ENCODE peak calls at places on chromosomes 6 and 20, in ten cellular contexts. L is upper lobe of right lung, A is GM23338, J is substantia nigra, O is heart left ventricle, V is RWPE1, H is left ventricle myocardium inferior, Y is GM12878, C is left lung, R is uterus. Z is an unnamed sample.

GRCh38 chr6:34341481-34341971 is 50.9 kb downstream of the NUDT3 start:
- DNase-seq in A (no peak), C (no peak), O (no peak), H (no peak), J (no peak), Y (no peak), L (no peak), V (peak), R (peak), Z (no peak)

GRCh38 chr6:161316531-161316930 is 42.7 kb upstream of the AGPAT4 start:
- DNase-seq in A (no peak), C (no peak), R (no peak), L (no peak), J (no peak), V (no peak), H (no peak), O (no peak), Y (no peak), Z (no peak)

GRCh38 chr6:28653876-28654275 is 128.2 kb downstream of the GPX5 start:
- DNase-seq in A (no peak), O (no peak), C (no peak), L (no peak), R (no peak), Y (no peak), H (no peak), J (no peak), V (no peak), Z (no peak)

GRCh38 chr6:141174932-141175331 is 957.8 kb upstream of the GJE1 start:
- DNase-seq in Y (no peak), R (no peak), J (no peak), V (no peak), L (no peak), O (no peak), C (no peak), A (no peak), H (no peak), Z (no peak)

GRCh38 chr6:85482206-85483040 is 32.5 kb downstream of the NT5E start:
- DNase-seq in O (no peak), H (no peak), C (no peak), V (no peak), J (no peak), A (no peak), L (no peak), R (peak), Y (no peak), Z (no peak)

GRCh38 chr6:161549977-161550655 is 276.3 kb upstream of the AGPAT4 start:
- DNase-seq in Y (no peak), J (no peak), A (peak), C (no peak), R (no peak), L (no peak), H (no peak), V (peak), O (no peak), Z (no peak)

GRCh38 chr6:134254118-134254517 is 63.8 kb downstream of the SGK1 start:
- DNase-seq in Y (no peak), R (no peak), V (no peak), J (no peak), H (no peak), C (no peak), A (no peak), O (no peak), L (no peak), Z (no peak)

GRCh38 chr6:117280922-117281321 is 15.6 kb downstream of the VGLL2 start:
- DNase-seq in A (peak), O (no peak), L (no peak), H (no peak), V (no peak), J (no peak), C (no peak), R (no peak), Y (no peak), Z (no peak)

GRCh38 chr6:125529061-125529460 is 220.4 kb upstream of the HEY2 start:
- DNase-seq in A (peak), R (no peak), C (no peak), J (no peak), L (no peak), V (no peak), H (no peak), O (no peak), Y (no peak), Z (no peak)

GRCh38 chr20:47125553-47126373 is 230.7 kb downstream of the ZMYND8 start:
- DNase-seq in V (peak), H (peak), O (no peak), J (no peak), R (no peak), C (no peak), Y (no peak), A (peak), L (no peak), Z (no peak)

GRCh38 chr6:37702314-37702713 is 4.6 kb upstream of the MDGA1 start:
- DNase-seq in V (no peak), Y (no peak), H (no peak), A (no peak), L (no peak), O (no peak), C (no peak), R (no peak), J (no peak), Z (no peak)

GRCh38 chr6:80454197-80454596 is 347.7 kb downstream of the BCKDHB start:
- DNase-seq in H (no peak), R (no peak), A (no peak), J (no peak), Y (peak), C (no peak), V (peak), L (no peak), O (no peak), Z (no peak)

GRCh38 chr6:149499066-149499465 is 14.3 kb upstream of the ZC3H12D start:
- DNase-seq in L (no peak), Y (no peak), C (no peak), H (no peak), O (no peak), R (no peak), V (peak), J (no peak), A (no peak), Z (no peak)

GRCh38 chr6:26195924-26196845 is 109.0 kb downstream of the HFE start:
- DNase-seq in Y (no peak), H (no peak), O (no peak), L (no peak), C (no peak), A (no peak), R (no peak), V (no peak), J (no peak), Z (no peak)

GRCh38 chr6:169070506-169071176 is 183.0 kb downstream of the THBS2 start:
- DNase-seq in C (peak), L (no peak), O (peak), Y (no peak), V (peak), A (no peak), H (peak), J (no peak), R (peak), Z (no peak)

GRCh38 chr6:49713346-49713745 is at the start of gene CRISP2:
- DNase-seq in R (no peak), O (no peak), L (no peak), J (no peak), A (peak), V (no peak), C (no peak), H (no peak), Y (no peak), Z (no peak)

GRCh38 chr6:52384145-52384766 is 22.3 kb downstream of the PAQR8 start:
- DNase-seq in L (no peak), V (no peak), A (no peak), R (no peak), Y (no peak), O (no peak), C (no peak), J (no peak), H (no peak), Z (no peak)

DNA sequence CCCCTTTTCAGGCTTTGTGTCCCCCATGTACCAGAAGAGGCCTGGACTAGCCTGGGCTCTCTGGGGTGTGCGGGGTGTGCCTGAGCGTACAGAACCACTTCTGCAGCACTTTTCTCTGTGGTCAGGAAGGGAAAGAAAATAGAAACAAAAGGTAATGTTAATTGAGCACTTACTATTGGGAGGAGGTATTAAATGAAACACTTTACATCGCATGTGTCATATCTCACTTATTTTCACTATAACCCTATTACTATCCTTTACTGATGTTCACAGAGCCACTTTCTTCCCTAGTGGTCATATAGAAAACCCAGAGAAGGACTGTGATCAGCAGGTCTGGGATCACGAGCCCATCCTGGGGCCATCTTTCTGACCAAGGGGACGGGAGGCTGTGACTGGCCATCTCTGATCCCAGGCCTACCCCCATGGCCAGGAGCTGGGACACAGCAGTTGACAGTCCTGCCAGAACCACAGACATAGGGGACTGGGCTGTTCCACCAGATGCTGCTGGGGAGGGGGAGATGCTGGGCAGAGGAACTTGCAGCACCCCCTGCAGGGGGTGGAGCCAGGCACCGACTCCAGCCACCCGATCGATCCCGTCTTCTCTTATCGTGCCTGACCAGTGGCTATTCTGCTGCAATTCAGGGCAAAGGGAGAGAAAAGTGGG is 107.6 kb downstream of the VEGFA start:
- DNase-seq in L (no peak), C (no peak), A (peak), J (no peak), V (no peak), R (no peak), O (peak), H (no peak), Y (no peak), Z (no peak)
- H3K27ac ChIP-seq in L (no peak), C (no peak), A (no peak), J (no peak), V (no peak), R (no peak), O (no peak), H (no peak), Y (no peak), Z (no peak)

GRCh38 chr6:2875840-2876207 is 27.3 kb downstream of the SERPINB9 start:
- DNase-seq in V (no peak), J (no peak), O (peak), L (peak), Y (no peak), C (no peak), H (peak), A (peak), R (no peak), Z (no peak)
- H3K27ac ChIP-seq in V (peak), J (peak), O (peak), L (peak), Y (peak), C (peak), H (peak), A (no peak), R (peak), Z (peak)

GRCh38 chr20:4511776-4512175 is 209.9 kb upstream of the PRND start:
- DNase-seq in O (no peak), J (no peak), R (no peak), C (no peak), Y (no peak), A (no peak), V (no peak), H (no peak), L (no peak), Z (no peak)
- H3K27ac ChIP-seq in O (no peak), J (no peak), R (no peak), C (no peak), Y (no peak), A (no peak), V (no peak), H (no peak), L (no peak), Z (no peak)

GRCh38 chr6:122564230-122564629 is 46.0 kb upstream of the PKIB start:
- DNase-seq in R (no peak), C (no peak), Y (no peak), L (no peak), J (no peak), H (no peak), A (no peak), O (no peak), V (no peak), Z (no peak)
- H3K27ac ChIP-seq in R (no peak), C (no peak), Y (no peak), L (no peak), J (no peak), H (no peak), A (no peak), O (no peak), V (no peak), Z (no peak)

DNA sequence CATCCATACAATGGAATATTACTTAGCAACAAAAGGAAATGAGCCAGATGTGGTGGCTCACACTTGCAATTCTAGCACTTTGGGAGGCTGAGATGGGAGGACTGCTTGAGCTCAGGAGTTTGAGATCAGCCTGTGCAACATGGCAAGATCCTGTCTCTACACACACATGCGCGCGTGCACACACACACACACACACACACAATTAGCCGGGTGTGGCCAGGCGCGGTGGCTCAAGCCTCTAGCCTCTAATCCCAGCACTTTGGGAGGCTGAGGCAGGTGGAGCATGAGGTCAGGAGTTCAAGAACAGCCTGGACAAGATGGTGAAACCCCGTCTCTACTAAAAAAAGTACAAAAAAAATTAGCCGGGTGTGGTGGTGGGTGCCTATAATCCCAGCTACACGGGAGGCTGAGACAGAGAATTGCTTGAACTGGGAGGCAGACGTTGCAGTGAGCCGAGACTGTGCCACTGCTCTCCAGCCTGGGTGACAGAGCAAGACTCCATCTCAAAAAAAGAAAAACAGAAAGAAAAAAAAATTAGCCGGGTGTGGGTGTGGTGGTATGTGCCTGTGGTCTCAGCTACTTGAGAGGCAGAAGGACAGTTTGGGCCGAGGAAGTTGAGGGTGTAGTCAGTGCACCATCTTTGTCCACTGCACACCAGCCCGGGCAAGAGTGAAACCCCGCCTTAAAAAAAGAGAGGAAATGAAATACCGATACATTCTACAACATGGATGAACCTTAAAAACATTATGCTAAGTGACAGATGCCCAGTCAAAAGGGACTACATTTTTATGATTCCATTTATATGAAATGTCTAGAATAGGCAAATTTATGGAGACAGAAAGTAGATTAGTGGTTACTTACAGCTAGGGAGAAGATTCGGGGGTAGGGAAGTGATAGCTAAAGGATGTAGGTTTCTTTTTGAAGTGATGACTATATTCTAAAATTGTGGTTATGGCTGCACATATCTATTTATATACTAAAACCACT is 52.5 kb downstream of the RBL1 start:
- DNase-seq in R (no peak), C (no peak), H (no peak), J (no peak), O (no peak), L (no peak), V (no peak), Y (peak), A (no peak), Z (no peak)
- H3K27ac ChIP-seq in R (no peak), C (no peak), H (no peak), J (no peak), O (no peak), L (peak), V (no peak), Y (peak), A (no peak), Z (no peak)

DNA sequence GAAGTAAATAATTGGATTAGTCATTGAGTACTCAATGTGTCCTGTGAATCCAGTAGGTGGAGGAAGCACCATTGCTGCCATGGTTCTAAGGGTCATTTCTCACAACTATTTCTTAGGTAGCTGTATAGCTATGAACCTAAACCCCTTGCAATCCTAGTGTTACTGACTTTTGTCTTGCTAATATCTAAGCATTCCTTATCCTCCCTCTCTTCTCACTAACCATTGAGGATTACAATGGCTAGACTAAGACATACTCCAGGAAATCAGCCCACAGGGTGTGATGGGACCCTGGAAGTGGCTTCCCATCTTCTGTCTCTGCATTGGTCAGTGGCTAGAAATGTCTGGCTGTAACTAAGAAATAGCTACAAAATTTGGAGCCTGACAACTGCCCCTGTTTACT is 27.3 kb upstream of the FOXA2 start:
- DNase-seq in L (no peak), R (no peak), O (no peak), A (peak), V (no peak), H (no peak), J (no peak), C (no peak), Y (no peak), Z (no peak)
- H3K27ac ChIP-seq in L (no peak), R (no peak), O (no peak), A (no peak), V (no peak), H (no peak), J (no peak), C (no peak), Y (no peak), Z (no peak)

DNA sequence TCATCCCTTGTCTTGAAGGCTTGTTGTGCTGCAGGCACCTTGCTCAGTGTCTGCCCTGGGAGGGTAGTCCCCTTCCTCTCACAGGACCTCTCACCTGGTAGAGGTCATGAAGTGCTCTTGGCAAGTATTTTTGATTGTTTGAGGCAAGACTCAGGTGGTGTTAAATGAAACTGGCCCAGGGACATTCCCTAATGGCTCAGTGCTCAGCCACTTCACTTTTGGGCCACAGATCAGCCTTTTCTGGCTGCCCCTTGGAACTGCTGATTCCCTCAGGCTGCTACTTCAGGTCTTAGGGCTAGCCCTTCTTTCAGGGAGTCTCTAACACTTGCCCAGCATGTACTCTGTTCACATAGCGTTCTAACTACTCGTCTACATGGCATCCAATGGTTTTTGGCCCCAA is 111.3 kb downstream of the RNF144B start:
- DNase-seq in C (no peak), Y (no peak), A (no peak), J (no peak), R (no peak), L (no peak), V (no peak), H (no peak), O (no peak), Z (no peak)
- H3K27ac ChIP-seq in C (no peak), Y (no peak), A (no peak), J (no peak), R (no peak), L (no peak), V (no peak), H (no peak), O (no peak), Z (no peak)

GRCh38 chr20:44581515-44581914 is 864 bp upstream of the PKIG start:
- DNase-seq in O (no peak), J (no peak), H (no peak), R (no peak), Y (no peak), V (no peak), C (no peak), A (no peak), L (no peak), Z (no peak)

GRCh38 chr20:44585042-44585968 is 2.9 kb downstream of the PKIG start:
- DNase-seq in L (no peak), A (peak), H (no peak), Y (peak), C (no peak), J (no peak), V (no peak), R (no peak), O (no peak), Z (no peak)

GRCh38 chr20:44582321-44583025 is at the start of gene PKIG:
- DNase-seq in V (no peak), Y (no peak), J (no peak), L (no peak), H (no peak), C (no peak), R (peak), A (no peak), O (no peak), Z (no peak)

GRCh38 chr20:44584103-44584690 is 1.8 kb downstream of the PKIG start:
- DNase-seq in L (no peak), Y (no peak), R (no peak), O (no peak), C (no peak), J (no peak), A (no peak), H (no peak), V (no peak), Z (no peak)

GRCh38 chr20:44583179-44583578 is 800 bp downstream of the PKIG start:
- DNase-seq in L (no peak), R (no peak), V (no peak), A (no peak), O (no peak), H (no peak), C (no peak), Y (no peak), J (no peak), Z (no peak)
- H3K27ac ChIP-seq in L (peak), R (peak), V (no peak), A (no peak), O (peak), H (peak), C (peak), Y (peak), J (no peak), Z (no peak)

DNA sequence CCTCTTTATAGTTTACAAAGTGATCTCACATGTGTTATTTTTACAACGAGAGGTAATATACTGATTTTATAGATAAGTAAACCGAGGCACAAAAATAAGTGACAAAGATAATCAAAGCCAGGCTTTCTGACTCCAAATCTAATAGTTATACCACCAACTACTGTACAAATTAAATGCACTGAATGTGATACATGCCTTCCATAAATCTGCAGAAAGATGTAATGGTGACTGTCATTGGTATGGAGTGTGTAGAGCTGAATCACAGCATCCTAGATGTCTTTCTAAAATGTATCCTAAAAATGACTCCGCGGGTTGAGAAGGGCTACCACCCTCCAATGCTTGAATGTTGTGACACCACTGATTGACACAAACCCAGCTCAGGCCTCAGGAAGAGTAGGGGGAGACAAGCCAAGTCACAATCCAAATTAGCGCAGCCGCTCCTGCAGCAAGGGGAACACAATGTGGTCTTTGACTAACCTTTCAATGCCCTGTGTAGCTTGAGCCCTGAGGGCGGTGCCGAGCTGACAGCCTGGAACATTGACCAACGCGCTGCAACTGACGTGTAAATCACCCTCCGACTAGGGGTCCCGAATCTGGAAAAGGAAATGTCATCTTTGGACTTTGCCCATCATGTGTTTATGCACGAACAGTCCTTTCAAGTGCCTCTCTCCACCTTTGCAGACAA is 136.8 kb downstream of the OLIG3 start:
- DNase-seq in Y (no peak), A (no peak), J (no peak), L (no peak), V (no peak), R (no peak), O (no peak), C (no peak), H (no peak), Z (no peak)
- H3K27ac ChIP-seq in Y (no peak), A (no peak), J (peak), L (no peak), V (no peak), R (no peak), O (no peak), C (no peak), H (no peak), Z (no peak)

Z was measured in caudate nucleus.